ENCODE peak calls at places on chromosomes 12 and 14, in five cellular contexts. L, X, G, F and D are unnamed samples.

GRCh38 chr14:92039073-92039719 is 663 bp downstream of the TRIP11 start:
- DNase-seq in L (no peak), X (no peak), G (peak; percentile 50), F (peak; percentile 57), D (peak; percentile 44)

GRCh38 chr12:107843351-107844311 is 69.1 kb downstream of the ASCL4 start:
- DNase-seq in L (no peak), X (no peak), G (peak; percentile 37), F (no peak), D (no peak)

GRCh38 chr12:56894698-56895368 is 39.4 kb downstream of the SDR9C7 start:
- DNase-seq in L (no peak), X (no peak), G (no peak), F (no peak), D (no peak)

GRCh38 chr12:87982208-87982607 is 47.0 kb downstream of the C12orf50 start:
- DNase-seq in L (no peak), X (no peak), G (no peak), F (no peak), D (no peak)

GRCh38 chr12:104877107-104877705 is 80.9 kb downstream of the SLC41A2 start:
- DNase-seq in L (no peak), X (no peak), G (peak; percentile 18), F (no peak), D (peak; percentile 44)

GRCh38 chr14:50855558-50855957 is 16.3 kb upstream of the ABHD12B start:
- DNase-seq in L (no peak), X (no peak), G (no peak), F (no peak), D (no peak)

GRCh38 chr12:129161511-129161910 is 308.2 kb downstream of the GLT1D1 start:
- DNase-seq in L (no peak), X (no peak), G (no peak), F (no peak), D (no peak)

GRCh38 chr14:105865266-105865903 is 339.0 kb downstream of the TMEM121 start:
- DNase-seq in L (no peak), X (peak; percentile 54), G (no peak), F (no peak), D (no peak)

GRCh38 chr12:78087363-78087675 is 256.6 kb downstream of the NAV3 start:
- DNase-seq in L (no peak), X (no peak), G (no peak), F (no peak), D (no peak)

GRCh38 chr14:101007765-101008164 is 104.2 kb upstream of the RTL1 start:
- DNase-seq in L (no peak), X (no peak), G (no peak), F (no peak), D (no peak)

GRCh38 chr12:118124333-118124874 is 11.5 kb upstream of the PEBP1 start:
- DNase-seq in L (no peak), X (no peak), G (no peak), F (no peak), D (no peak)

GRCh38 chr14:66464261-66464660 is 21.9 kb upstream of the CCDC196 start:
- DNase-seq in L (no peak), X (no peak), G (no peak), F (no peak), D (no peak)

GRCh38 chr12:103858953-103859601 is 18.0 kb upstream of the NT5DC3 start:
- DNase-seq in L (no peak), X (peak; percentile 98), G (no peak), F (peak; percentile 76), D (no peak)

GRCh38 chr14:88791252-88791621 is 1.5 kb downstream of the EML5 start:
- DNase-seq in L (no peak), X (no peak), G (no peak), F (no peak), D (no peak)

GRCh38 chr12:55736780-55737580 is 5.9 kb upstream of the GDF11 start:
- DNase-seq in L (peak; percentile 84), X (peak; percentile 83), G (peak; percentile 82), F (peak; percentile 71), D (peak; percentile 69)

GRCh38 chr14:94571395-94571794 is 9.8 kb upstream of the SERPINA5 start:
- DNase-seq in L (no peak), X (no peak), G (no peak), F (no peak), D (no peak)

GRCh38 chr12:89567691-89568239 is 41.9 kb upstream of the POC1B start:
- DNase-seq in L (no peak), X (no peak), G (no peak), F (no peak), D (no peak)

GRCh38 chr14:104973215-104974145 is 4.7 kb downstream of the AHNAK2 start:
- DNase-seq in L (no peak), X (peak; percentile 97), G (no peak), F (peak; percentile 90), D (no peak)

GRCh38 chr12:29427964-29428363 is 47.0 kb upstream of the ERGIC2 start:
- DNase-seq in L (no peak), X (no peak), G (no peak), F (no peak), D (no peak)

GRCh38 chr12:57864811-57865751 is 18.6 kb upstream of the CTDSP2 start:
- DNase-seq in L (no peak), X (peak; percentile 91), G (peak; percentile 68), F (peak; percentile 88), D (peak; percentile 44)

GRCh38 chr14:52153939-52154338 is 85.1 kb upstream of the NID2 start:
- DNase-seq in L (no peak), X (no peak), G (no peak), F (no peak), D (no peak)

GRCh38 chr14:105733081-105734065 is 207.0 kb downstream of the TMEM121 start:
- DNase-seq in L (no peak), X (peak; percentile 28), G (no peak), F (no peak), D (no peak)

GRCh38 chr12:125890983-125891382 is 825.7 kb downstream of the AACS start:
- DNase-seq in L (no peak), X (no peak), G (no peak), F (peak; percentile 72), D (no peak)

GRCh38 chr12:88308825-88309224 is 166.7 kb downstream of the TMTC3 start:
- DNase-seq in L (no peak), X (no peak), G (no peak), F (no peak), D (no peak)

GRCh38 chr12:48978741-48979601 is 849 bp downstream of the WNT1 start:
- DNase-seq in L (no peak), X (no peak), G (no peak), F (no peak), D (no peak)

GRCh38 chr12:31928246-31929139 is 30.7 kb upstream of the RESF1 start:
- DNase-seq in L (no peak), X (no peak), G (no peak), F (no peak), D (peak; percentile 57)

GRCh38 chr12:3604750-3605638 is 114.0 kb downstream of the PRMT8 start:
- DNase-seq in L (peak; percentile 81), X (peak; percentile 63), G (peak; percentile 10), F (peak; percentile 81), D (no peak)

GRCh38 chr12:26431211-26431610 is 235.8 kb downstream of the SSPN start:
- DNase-seq in L (no peak), X (no peak), G (no peak), F (no peak), D (no peak)

GRCh38 chr12:111367661-111368221 is 1.2 kb downstream of the PHETA1 start:
- DNase-seq in L (no peak), X (no peak), G (peak; percentile 26), F (no peak), D (no peak)

GRCh38 chr12:7486512-7486911 is 17.1 kb downstream of the CD163 start:
- DNase-seq in L (no peak), X (no peak), G (no peak), F (no peak), D (no peak)

GRCh38 chr14:64789696-64790095 is 85.5 kb downstream of the PLEKHG3 start:
- DNase-seq in L (no peak), X (no peak), G (no peak), F (no peak), D (no peak)